ENCODE peak calls at places on chromosome 17, in five cellular contexts. F is cardiac fibroblast, W is NCI-H460, U is skeletal muscle cell, J is EL. B is an unnamed sample.

GRCh38 chr17:2929881-2930533 is 133.4 kb downstream of the OR1D5 start:
- DNase-seq in F (peak; percentile 44), J (peak; percentile 31), W (peak; percentile 49), U (no peak), B (peak; percentile 71)

GRCh38 chr17:10579270-10579669 is 29.8 kb upstream of the MYH2 start:
- DNase-seq in U (no peak), F (no peak), W (no peak), J (peak; percentile 6), B (no peak)

GRCh38 chr17:17913695-17914332 is 58.4 kb downstream of the TOM1L2 start:
- DNase-seq in U (peak; percentile 82), J (peak; percentile 96), W (peak; percentile 80), F (peak; percentile 74), B (peak; percentile 97)

GRCh38 chr17:83136931-83137330 is 57.5 kb downstream of the METRNL start:
- DNase-seq in W (no peak), F (no peak), J (no peak), U (no peak), B (no peak)

GRCh38 chr17:8125947-8126305 is 2.0 kb upstream of the HES7 start:
- DNase-seq in U (no peak), J (peak; percentile 50), W (no peak), F (peak; percentile 33), B (no peak)

GRCh38 chr17:42571435-42572225 is 4.7 kb downstream of the MLX start:
- DNase-seq in J (no peak), F (no peak), U (no peak), W (no peak), B (no peak)

GRCh38 chr17:15436399-15437369 is 30.7 kb downstream of the CDRT4 start:
- DNase-seq in F (peak; percentile 70), U (no peak), W (peak; percentile 32), J (peak; percentile 56), B (peak; percentile 41)

GRCh38 chr17:14197582-14197981 is 39.1 kb downstream of the CDRT15 start:
- DNase-seq in J (no peak), W (no peak), F (no peak), U (no peak), B (no peak)

GRCh38 chr17:83073389-83074063 is 5.9 kb upstream of the METRNL start:
- DNase-seq in U (no peak), F (peak; percentile 62), W (no peak), J (no peak), B (no peak)

GRCh38 chr17:69761767-69762321 is 313.2 kb upstream of the KCNJ16 start:
- DNase-seq in U (peak; percentile 75), J (peak; percentile 96), W (peak; percentile 85), F (peak; percentile 97), B (peak; percentile 77)

GRCh38 chr17:5630434-5630833 is 46.1 kb upstream of the NLRP1 start:
- DNase-seq in W (no peak), U (peak; percentile 7), F (peak; percentile 86), J (peak; percentile 86), B (no peak)

GRCh38 chr17:82693168-82693867 is 5.2 kb downstream of the RAB40B start:
- DNase-seq in W (peak; percentile 92), F (no peak), J (no peak), U (no peak), B (no peak)

GRCh38 chr17:35373984-35374765 is 754 bp upstream of the SLFN11 start:
- DNase-seq in W (peak; percentile 18), J (peak; percentile 67), F (peak; percentile 72), U (no peak), B (peak; percentile 38)

GRCh38 chr17:54795046-54795445 is 105.6 kb upstream of the TOM1L1 start:
- DNase-seq in U (no peak), W (no peak), F (no peak), J (no peak), B (no peak)

GRCh38 chr17:81999587-81999974 is 22.2 kb downstream of the ASPSCR1 start:
- DNase-seq in J (no peak), U (no peak), F (no peak), W (no peak), B (no peak)

GRCh38 chr17:32794533-32795246 is 82.2 kb downstream of the MYO1D start:
- DNase-seq in J (no peak), U (no peak), W (no peak), F (no peak), B (no peak)

GRCh38 chr17:29150191-29150590 is 30.0 kb downstream of the MYO18A start:
- DNase-seq in F (no peak), U (no peak), W (no peak), J (no peak), B (no peak)

GRCh38 chr17:7177210-7177953 is 1.8 kb downstream of the ASGR1 start:
- DNase-seq in J (peak; percentile 74), W (peak; percentile 61), U (no peak), F (peak; percentile 59), B (peak; percentile 72)

GRCh38 chr17:1398900-1399299 is 1.1 kb downstream of the YWHAE start:
- DNase-seq in W (no peak), F (peak; percentile 59), U (no peak), J (peak; percentile 39), B (no peak)

GRCh38 chr17:49402706-49403105 is 12.0 kb downstream of the PHB1 start:
- DNase-seq in J (no peak), F (no peak), U (no peak), W (no peak), B (no peak)

GRCh38 chr17:75849304-75849695 is 5.1 kb upstream of the UNC13D start:
- DNase-seq in F (no peak), W (no peak), U (no peak), J (no peak), B (no peak)

GRCh38 chr17:41707803-41708669 is 4.1 kb upstream of the GAST start:
- DNase-seq in J (no peak), F (no peak), U (no peak), W (no peak), B (no peak)

GRCh38 chr17:47934856-47935255 is 6.5 kb upstream of the PNPO start:
- DNase-seq in J (peak; percentile 59), F (peak; percentile 75), U (peak; percentile 13), W (no peak), B (no peak)

GRCh38 chr17:45900136-45900535 is 5.8 kb downstream of the MAPT start:
- DNase-seq in U (no peak), F (no peak), W (no peak), J (no peak), B (no peak)

GRCh38 chr17:1563786-1564613 is 1.4 kb upstream of the PITPNA start:
- DNase-seq in W (no peak), J (no peak), F (no peak), U (no peak), B (peak; percentile 39)

GRCh38 chr17:75832164-75832651 is 12.0 kb downstream of the UNC13D start:
- DNase-seq in F (peak; percentile 77), U (no peak), J (peak; percentile 88), W (no peak), B (no peak)

GRCh38 chr17:42843358-42843934 is 934 bp upstream of the AOC2 start:
- DNase-seq in J (peak; percentile 62), F (peak; percentile 82), W (peak; percentile 77), U (peak; percentile 26), B (peak; percentile 82)

GRCh38 chr17:82832881-82833475 is 6.8 kb downstream of the ZNF750 start:
- DNase-seq in F (no peak), J (no peak), W (no peak), U (no peak), B (no peak)

GRCh38 chr17:17495448-17496188 is 577 bp downstream of the RASD1 start:
- DNase-seq in U (no peak), J (peak; percentile 15), F (no peak), W (no peak), B (no peak)

GRCh38 chr17:61009619-61010018 is 332.0 kb downstream of the BCAS3 start:
- DNase-seq in U (peak; percentile 16), F (peak; percentile 60), W (no peak), J (peak; percentile 3), B (no peak)